ENCODE peak calls at places on chromosomes 6 and 20, in seven cellular contexts. One of them, this sample, is unnamed.

GRCh38 chr6:157982297-157982579 is 575 bp downstream of the SYNJ2 start:
- DNase-seq in DMS79: peak
- DNase-seq in AG08396: peak
- DNase-seq in colonic mucosa: peak
- DNase-seq in HS-5: no peak
- DNase-seq in HTR-8/SVneo: no peak
- DNase-seq in SHP77: peak
- DNase-seq in this sample: no peak

GRCh38 chr6:157634566-157634965 is 188.5 kb upstream of the SNX9 start:
- DNase-seq in HTR-8/SVneo: no peak
- DNase-seq in SHP77: no peak
- DNase-seq in HS-5: no peak
- DNase-seq in colonic mucosa: no peak
- DNase-seq in DMS79: no peak
- DNase-seq in AG08396: no peak
- DNase-seq in this sample: no peak

GRCh38 chr20:46164166-46164565 is 46.1 kb downstream of the CD40 start:
- DNase-seq in HS-5: no peak
- DNase-seq in DMS79: no peak
- DNase-seq in HTR-8/SVneo: no peak
- DNase-seq in colonic mucosa: no peak
- DNase-seq in AG08396: no peak
- DNase-seq in SHP77: no peak
- DNase-seq in this sample: no peak

GRCh38 chr6:167244064-167244949 is 46.8 kb upstream of the UNC93A start:
- DNase-seq in SHP77: no peak
- DNase-seq in colonic mucosa: no peak
- DNase-seq in HS-5: no peak
- DNase-seq in HTR-8/SVneo: no peak
- DNase-seq in AG08396: no peak
- DNase-seq in DMS79: no peak
- DNase-seq in this sample: no peak

GRCh38 chr20:48295445-48295903 is 510.2 kb upstream of the SULF2 start:
- DNase-seq in AG08396: peak
- DNase-seq in HTR-8/SVneo: peak
- DNase-seq in DMS79: peak
- DNase-seq in SHP77: no peak
- DNase-seq in colonic mucosa: no peak
- DNase-seq in HS-5: peak
- DNase-seq in this sample: peak

GRCh38 chr6:71589254-71589653 is 297.1 kb upstream of the RIMS1 start:
- DNase-seq in DMS79: no peak
- DNase-seq in colonic mucosa: no peak
- DNase-seq in HS-5: no peak
- DNase-seq in AG08396: no peak
- DNase-seq in HTR-8/SVneo: no peak
- DNase-seq in SHP77: no peak
- DNase-seq in this sample: no peak

GRCh38 chr20:19750207-19750606 is 7.9 kb upstream of the RIN2 start:
- DNase-seq in HTR-8/SVneo: no peak
- DNase-seq in DMS79: no peak
- DNase-seq in SHP77: no peak
- DNase-seq in AG08396: no peak
- DNase-seq in HS-5: no peak
- DNase-seq in colonic mucosa: peak
- DNase-seq in this sample: no peak

GRCh38 chr6:45895569-45895968 is 120.1 kb downstream of the CLIC5 start:
- DNase-seq in SHP77: no peak
- DNase-seq in DMS79: no peak
- DNase-seq in HS-5: no peak
- DNase-seq in HTR-8/SVneo: no peak
- DNase-seq in AG08396: no peak
- DNase-seq in colonic mucosa: no peak
- DNase-seq in this sample: no peak

GRCh38 chr6:38483526-38483925 is 156.2 kb downstream of the BTBD9 start:
- DNase-seq in AG08396: no peak
- DNase-seq in HTR-8/SVneo: no peak
- DNase-seq in SHP77: no peak
- DNase-seq in HS-5: no peak
- DNase-seq in colonic mucosa: no peak
- DNase-seq in DMS79: no peak
- DNase-seq in this sample: no peak

GRCh38 chr6:6697620-6698019 is 109.1 kb downstream of the LY86 start:
- DNase-seq in HS-5: no peak
- DNase-seq in colonic mucosa: no peak
- DNase-seq in SHP77: no peak
- DNase-seq in DMS79: no peak
- DNase-seq in AG08396: no peak
- DNase-seq in HTR-8/SVneo: no peak
- DNase-seq in this sample: no peak

GRCh38 chr6:150005761-150006651 is 19.3 kb downstream of the RAET1L start:
- DNase-seq in HS-5: no peak
- DNase-seq in HTR-8/SVneo: no peak
- DNase-seq in DMS79: no peak
- DNase-seq in AG08396: no peak
- DNase-seq in colonic mucosa: no peak
- DNase-seq in SHP77: no peak
- DNase-seq in this sample: no peak

GRCh38 chr20:48538856-48539255 is 288.9 kb downstream of the PREX1 start:
- DNase-seq in colonic mucosa: no peak
- DNase-seq in DMS79: no peak
- DNase-seq in HTR-8/SVneo: no peak
- DNase-seq in HS-5: no peak
- DNase-seq in SHP77: no peak
- DNase-seq in AG08396: no peak
- DNase-seq in this sample: no peak

GRCh38 chr6:152096863-152097496 is 289.5 kb downstream of the ESR1 start:
- DNase-seq in colonic mucosa: no peak
- DNase-seq in DMS79: no peak
- DNase-seq in HS-5: peak
- DNase-seq in HTR-8/SVneo: no peak
- DNase-seq in AG08396: peak
- DNase-seq in SHP77: no peak
- DNase-seq in this sample: peak

GRCh38 chr6:34630040-34630439 is 66.5 kb downstream of the ILRUN start:
- DNase-seq in colonic mucosa: no peak
- DNase-seq in AG08396: peak
- DNase-seq in HS-5: peak
- DNase-seq in SHP77: no peak
- DNase-seq in HTR-8/SVneo: peak
- DNase-seq in DMS79: no peak
- DNase-seq in this sample: peak

GRCh38 chr20:11676618-11677289 is 240.9 kb upstream of the BTBD3 start:
- DNase-seq in SHP77: peak
- DNase-seq in HS-5: peak
- DNase-seq in colonic mucosa: peak
- DNase-seq in DMS79: no peak
- DNase-seq in HTR-8/SVneo: peak
- DNase-seq in AG08396: peak
- DNase-seq in this sample: peak

GRCh38 chr6:156828280-156828703 is 51.1 kb downstream of the ARID1B start:
- DNase-seq in colonic mucosa: no peak
- DNase-seq in DMS79: no peak
- DNase-seq in HS-5: peak
- DNase-seq in HTR-8/SVneo: peak
- DNase-seq in AG08396: peak
- DNase-seq in SHP77: no peak
- DNase-seq in this sample: peak

GRCh38 chr20:59004493-59004762 is 2.6 kb downstream of the CTSZ start:
- DNase-seq in DMS79: no peak
- DNase-seq in HTR-8/SVneo: no peak
- DNase-seq in colonic mucosa: no peak
- DNase-seq in HS-5: no peak
- DNase-seq in AG08396: no peak
- DNase-seq in SHP77: no peak
- DNase-seq in this sample: no peak

GRCh38 chr6:141484726-141485125 is 648.0 kb upstream of the GJE1 start:
- DNase-seq in AG08396: no peak
- DNase-seq in SHP77: no peak
- DNase-seq in HTR-8/SVneo: no peak
- DNase-seq in colonic mucosa: no peak
- DNase-seq in HS-5: no peak
- DNase-seq in DMS79: no peak
- DNase-seq in this sample: no peak

GRCh38 chr6:56433119-56433518 is 185.7 kb upstream of the COL21A1 start:
- DNase-seq in AG08396: no peak
- DNase-seq in HTR-8/SVneo: no peak
- DNase-seq in SHP77: no peak
- DNase-seq in colonic mucosa: no peak
- DNase-seq in DMS79: no peak
- DNase-seq in HS-5: no peak
- DNase-seq in this sample: no peak

GRCh38 chr6:167409689-167410088 is 84.8 kb downstream of the TTLL2 start:
- DNase-seq in HS-5: no peak
- DNase-seq in DMS79: no peak
- DNase-seq in HTR-8/SVneo: no peak
- DNase-seq in AG08396: no peak
- DNase-seq in colonic mucosa: no peak
- DNase-seq in SHP77: no peak
- DNase-seq in this sample: no peak

GRCh38 chr20:10282930-10283556 is 64.4 kb downstream of the SNAP25 start:
- DNase-seq in colonic mucosa: no peak
- DNase-seq in DMS79: no peak
- DNase-seq in SHP77: no peak
- DNase-seq in HS-5: no peak
- DNase-seq in HTR-8/SVneo: no peak
- DNase-seq in AG08396: peak
- DNase-seq in this sample: no peak

GRCh38 chr6:26538572-26538902 is 371 bp downstream of the HMGN4 start:
- DNase-seq in DMS79: no peak
- DNase-seq in HS-5: no peak
- DNase-seq in AG08396: no peak
- DNase-seq in colonic mucosa: no peak
- DNase-seq in SHP77: no peak
- DNase-seq in HTR-8/SVneo: no peak
- DNase-seq in this sample: no peak

GRCh38 chr6:48747040-48747439 is 636.0 kb upstream of the PTCHD4 start:
- DNase-seq in colonic mucosa: no peak
- DNase-seq in HS-5: no peak
- DNase-seq in SHP77: no peak
- DNase-seq in DMS79: no peak
- DNase-seq in AG08396: no peak
- DNase-seq in HTR-8/SVneo: no peak
- DNase-seq in this sample: no peak